ENCODE peak calls at places on chromosomes 12 and 14, in seven cellular contexts. I is endothelial cell of umbilical vein, B is uterus, V is breast epithelium, E is body of pancreas, L is stomach, C is IMR-90. R is an unnamed sample. For H3K36me3, the result is how much of the 10 kb centered on the place peaks cover.

GRCh38 chr12:132066345-132066685 is 77.8 kb downstream of the DDX51 start:
- DNase-seq in I (no peak), B (no peak), V (no peak), E (no peak), L (no peak), C (no peak), R (peak)

GRCh38 chr12:44668443-44668842 is 207.7 kb downstream of the NELL2 start:
- DNase-seq in I (no peak), B (no peak), V (no peak), E (no peak), L (no peak), C (no peak), R (peak)

GRCh38 chr12:106369624-106370346 is 12.2 kb downstream of the POLR3B start:
- DNase-seq in I (peak), B (no peak), V (no peak), E (no peak), L (no peak), C (peak), R (no peak)

GRCh38 chr12:119809023-119809422 is 68.1 kb downstream of the CIT start:
- DNase-seq in I (peak), B (no peak), V (no peak), E (no peak), L (no peak), C (no peak), R (no peak)

GRCh38 chr12:23585782-23586163 is 363.7 kb downstream of the SOX5 start:
- DNase-seq in I (no peak), B (no peak), V (no peak), E (no peak), L (no peak), C (no peak), R (no peak)

GRCh38 chr14:105375635-105376057 is 22.7 kb upstream of the TEX22 start:
- DNase-seq in I (peak), B (no peak), V (no peak), E (no peak), L (no peak), C (peak), R (no peak)

GRCh38 chr12:20434993-20435392 is 66.7 kb downstream of the PDE3A start:
- DNase-seq in I (peak), B (no peak), V (no peak), E (no peak), L (no peak), C (peak), R (no peak)

GRCh38 chr14:94170151-94170550 is 4.0 kb upstream of the PPP4R4 start:
- DNase-seq in I (no peak), B (no peak), V (no peak), E (no peak), L (no peak), C (no peak), R (no peak)

GRCh38 chr14:43198465-43198864 is 1308.6 kb downstream of the FSCB start:
- DNase-seq in I (no peak), B (no peak), V (no peak), E (no peak), L (no peak), C (no peak), R (no peak)

GRCh38 chr14:64704743-64705405 is 650 bp downstream of the PLEKHG3 start:
- DNase-seq in I (no peak), B (peak), V (peak), E (peak), L (peak), C (peak), R (peak)

GRCh38 chr14:99248761-99249171 is 23.2 kb downstream of the BCL11B start:
- DNase-seq in I (no peak), B (no peak), V (no peak), E (no peak), L (no peak), C (no peak), R (no peak)

GRCh38 chr14:41668346-41668745 is 61.7 kb downstream of the LRFN5 start:
- DNase-seq in I (no peak), B (no peak), V (no peak), E (no peak), L (no peak), C (no peak), R (no peak)

GRCh38 chr14:37668646-37669045 is 73.2 kb downstream of the TTC6 start:
- DNase-seq in I (no peak), B (no peak), V (no peak), E (no peak), L (no peak), C (peak), R (no peak)

GRCh38 chr12:1934068-1934467 is 15.6 kb upstream of the CACNA2D4 start:
- DNase-seq in I (no peak), B (no peak), V (no peak), E (no peak), L (no peak), C (no peak), R (no peak)

GRCh38 chr14:23512156-23512555 is 39.4 kb downstream of the ZFHX2 start:
- DNase-seq in I (no peak), B (no peak), V (no peak), E (no peak), L (no peak), C (no peak), R (no peak)

GRCh38 chr14:104431351-104431928 is 148.1 kb upstream of the C14orf180 start:
- DNase-seq in I (no peak), B (no peak), V (no peak), E (no peak), L (no peak), C (no peak), R (no peak)

GRCh38 chr12:109130755-109131521 is 14.6 kb downstream of the ACACB start:
- DNase-seq in I (no peak), B (no peak), V (no peak), E (peak), L (peak), C (no peak), R (no peak)

GRCh38 chr12:5948696-5949095 is 3.6 kb upstream of the ANO2 start:
- DNase-seq in I (no peak), B (no peak), V (no peak), E (no peak), L (no peak), C (no peak), R (no peak)

GRCh38 chr12:57461326-57461903 is 1.8 kb downstream of the GLI1 start:
- DNase-seq in I (peak), B (peak), V (no peak), E (peak), L (peak), C (peak), R (peak)

GRCh38 chr14:26598081-26598671 is 343 bp upstream of the NOVA1 start:
- DNase-seq in I (peak), B (peak), V (peak), E (peak), L (peak), C (peak), R (peak)

GRCh38 chr14:100292776-100293461 is 13.3 kb downstream of the SLC25A29 start:
- DNase-seq in I (no peak), B (peak), V (peak), E (no peak), L (no peak), C (no peak), R (no peak)

GRCh38 chr14:103008768-103009342 is 48.5 kb downstream of the CDC42BPB start:
- DNase-seq in I (peak), B (no peak), V (peak), E (no peak), L (peak), C (peak), R (no peak)

GRCh38 chr14:71554323-71554722 is 377.9 kb upstream of the RGS6 start:
- DNase-seq in I (no peak), B (no peak), V (no peak), E (no peak), L (no peak), C (no peak), R (no peak)
- H3K36me3 ChIP-seq in I (under half), B (under half), V (under half), E (under half), L (under half), C (under half), R (under half)

GRCh38 chr12:10392394-10392930 is 2.6 kb upstream of the KLRK1 start:
- DNase-seq in I (no peak), B (no peak), V (no peak), E (peak), L (peak), C (peak), R (peak)
- TF ChIP-seq POLR2A in I (no peak), B (no peak), V (no peak), E (no peak), L (no peak), C (no peak), R (no peak)

DNA sequence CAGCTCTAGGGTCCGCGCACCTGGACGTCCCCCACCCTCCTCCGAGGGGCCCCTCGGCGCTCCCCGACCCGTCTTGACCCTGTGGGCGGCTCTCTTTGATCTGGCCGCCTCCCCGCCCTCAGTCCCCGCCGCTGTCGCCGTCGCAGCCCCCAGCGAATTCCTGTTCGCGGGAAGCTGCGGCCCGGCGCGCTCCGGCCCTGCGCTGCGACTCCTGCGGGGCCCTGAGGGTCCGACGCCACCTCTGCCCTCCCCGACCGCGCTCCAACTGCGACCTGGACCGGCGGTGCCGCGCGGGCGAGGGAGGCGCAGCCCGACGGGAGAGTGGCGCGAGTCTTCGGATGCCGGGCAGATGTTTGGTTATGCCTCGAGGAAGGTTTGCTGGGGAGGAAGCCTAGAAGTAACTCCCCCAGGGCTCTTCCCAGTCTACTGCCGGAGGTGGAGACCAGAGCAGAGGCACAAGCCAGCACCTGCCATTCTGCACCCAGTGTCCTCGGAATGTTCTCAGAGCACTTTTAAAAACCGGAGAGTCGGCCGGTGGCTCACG is 440 bp upstream of the ISM2 start:
- DNase-seq in I (no peak), B (no peak), V (no peak), E (no peak), L (peak), C (no peak), R (no peak)
- H3K4me3 ChIP-seq in I (peak), B (peak), V (peak), E (peak), L (peak), C (peak), R (peak)

GRCh38 chr14:31170411-31170810 is 37.2 kb downstream of the HECTD1 start:
- DNase-seq in I (no peak), B (no peak), V (no peak), E (no peak), L (no peak), C (peak), R (no peak)
- H3K36me3 ChIP-seq in I (under half), B (under half), V (under half), E (under half), L (half or more), C (under half), R (under half)

DNA sequence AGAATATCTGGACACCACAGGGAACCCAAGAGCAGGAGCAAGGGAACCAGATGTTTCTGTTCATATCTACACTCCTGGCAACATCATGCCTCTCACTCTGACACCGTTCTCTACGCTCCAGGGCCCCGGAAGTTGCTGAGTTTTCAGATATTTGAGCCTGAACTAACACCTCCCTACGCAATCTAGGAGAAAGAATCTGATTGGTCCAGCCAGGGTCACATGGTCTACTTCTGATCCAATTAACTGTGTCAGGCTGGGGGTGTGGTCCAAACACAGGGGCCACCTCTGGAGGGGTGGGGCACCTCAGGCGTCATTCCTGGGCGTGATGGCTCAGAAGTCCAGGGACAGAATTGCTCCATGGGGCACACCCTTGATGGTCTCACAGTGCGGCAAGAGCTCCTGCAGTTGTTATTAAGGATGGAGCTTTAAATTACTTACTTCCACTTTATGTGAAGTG is 165.5 kb downstream of the PTPN11 start:
- DNase-seq in I (no peak), B (no peak), V (no peak), E (no peak), L (no peak), C (no peak), R (no peak)
- TF ChIP-seq POLR2A in I (no peak), B (no peak), V (no peak), E (no peak), L (no peak), C (no peak), R (no peak)

GRCh38 chr12:112130461-112130998 is 5.2 kb downstream of the TRAFD1 start:
- DNase-seq in I (peak), B (no peak), V (no peak), E (no peak), L (no peak), C (peak), R (no peak)

GRCh38 chr12:112124918-112125249 is 476 bp upstream of the TRAFD1 start:
- DNase-seq in I (no peak), B (no peak), V (no peak), E (no peak), L (no peak), C (no peak), R (no peak)

GRCh38 chr12:112126000-112126431 is 656 bp downstream of the TRAFD1 start:
- DNase-seq in I (peak), B (no peak), V (no peak), E (no peak), L (no peak), C (no peak), R (no peak)

GRCh38 chr12:112125250-112125999 is at the start of gene TRAFD1:
- DNase-seq in I (peak), B (peak), V (peak), E (peak), L (peak), C (peak), R (peak)

GRCh38 chr12:112126916-112127315 is 1.6 kb downstream of the TRAFD1 start:
- DNase-seq in I (no peak), B (no peak), V (no peak), E (no peak), L (no peak), C (peak), R (no peak)
- H3K4me3 ChIP-seq in I (no peak), B (no peak), V (no peak), E (no peak), L (peak), C (peak), R (peak)

GRCh38 chr12:122865268-122866231 is 30.3 kb downstream of the HIP1R start:
- DNase-seq in I (peak), B (no peak), V (peak), E (peak), L (peak), C (no peak), R (no peak)

GRCh38 chr12:122867701-122868461 is 28.0 kb downstream of the VPS37B start:
- DNase-seq in I (peak), B (no peak), V (peak), E (peak), L (peak), C (no peak), R (peak)

GRCh38 chr12:122866950-122867607 is 28.8 kb downstream of the VPS37B start:
- DNase-seq in I (no peak), B (no peak), V (peak), E (no peak), L (peak), C (no peak), R (no peak)

GRCh38 chr12:122864894-122865253 is 29.6 kb downstream of the HIP1R start:
- DNase-seq in I (no peak), B (no peak), V (peak), E (no peak), L (no peak), C (no peak), R (peak)

GRCh38 chr12:122866379-122866778 is 29.5 kb downstream of the VPS37B start:
- DNase-seq in I (no peak), B (no peak), V (peak), E (peak), L (peak), C (no peak), R (no peak)
- H3K36me3 ChIP-seq in I (under half), B (under half), V (under half), E (under half), L (half or more), C (half or more), R (under half)

DNA sequence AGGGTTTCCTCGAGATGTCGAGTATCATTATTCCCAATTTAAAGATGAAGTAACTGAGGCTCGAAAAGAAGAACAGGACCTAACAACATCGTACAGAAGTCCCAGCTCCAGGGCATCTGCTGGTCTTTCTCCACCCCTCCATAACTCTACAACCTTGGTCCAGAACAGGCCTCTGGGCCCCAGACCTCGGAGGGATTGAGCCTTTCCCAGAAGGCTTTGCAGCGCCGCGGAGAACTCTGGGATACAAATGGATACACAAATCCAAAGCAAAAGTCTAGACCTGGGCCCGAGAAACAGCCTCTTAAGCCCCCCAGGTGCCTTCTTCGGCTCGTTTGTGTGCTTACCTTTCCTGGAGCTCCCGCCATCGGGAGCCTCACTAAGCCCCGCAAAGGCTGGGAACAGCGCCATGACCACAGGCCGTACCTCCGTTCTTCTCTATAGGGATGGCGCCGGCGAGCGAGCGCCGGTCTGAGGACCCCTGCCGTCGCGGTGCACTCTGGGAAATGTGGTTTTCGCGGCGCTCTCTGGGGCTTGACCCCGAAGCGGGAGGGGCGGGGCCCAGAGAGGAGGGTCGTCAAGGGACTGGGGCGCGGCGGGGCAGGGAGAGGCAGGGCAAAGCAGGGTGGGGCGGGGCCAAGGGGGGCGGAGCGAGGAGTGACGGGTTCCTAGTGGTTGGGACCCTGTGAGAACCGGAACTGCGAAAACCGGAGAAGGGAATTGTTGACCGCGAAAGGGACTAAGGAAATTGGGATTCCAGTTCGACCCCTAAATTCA is at the start of gene NRDE2:
- DNase-seq in I (peak), B (peak), V (peak), E (peak), L (peak), C (peak), R (peak)
- TF ChIP-seq POLR2A in I (peak), B (peak), V (no peak), E (peak), L (no peak), C (peak), R (peak)

DNA sequence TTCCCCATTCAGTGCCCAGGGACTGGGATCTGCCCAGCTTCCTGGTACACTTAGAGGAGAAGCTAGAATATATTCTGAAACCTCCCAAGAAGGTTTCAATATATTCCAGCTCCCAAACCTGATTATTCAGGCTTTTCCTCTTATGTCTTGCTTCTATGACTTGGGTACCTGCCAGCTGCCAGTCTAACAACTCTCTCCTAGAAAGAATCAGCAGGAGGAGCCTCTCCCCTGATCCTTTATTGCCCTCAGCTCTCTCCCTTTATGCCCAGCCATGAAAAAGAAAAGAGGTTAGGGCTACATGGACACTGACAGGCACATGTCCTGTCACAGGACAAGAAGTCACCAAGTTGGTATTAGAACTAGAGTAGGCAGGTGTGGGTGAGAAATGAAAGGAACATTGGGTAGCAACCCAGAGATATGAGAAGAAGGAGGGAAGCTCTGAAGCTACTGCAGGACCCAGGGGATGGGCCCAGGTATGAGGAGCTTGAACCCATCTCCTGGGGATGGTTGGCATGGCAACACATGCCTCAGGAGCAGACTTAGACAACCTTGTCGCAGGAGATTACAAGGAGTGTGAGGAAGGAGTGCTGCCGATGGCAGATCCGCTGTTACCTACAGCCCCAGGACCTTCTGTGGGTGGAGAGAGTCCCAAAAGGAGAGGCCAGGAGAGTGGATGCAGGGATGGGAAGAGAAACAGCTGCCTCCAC is 2.0 kb upstream of the CACNB3 start:
- DNase-seq in I (no peak), B (no peak), V (no peak), E (peak), L (peak), C (no peak), R (no peak)
- H3K4me3 ChIP-seq in I (peak), B (peak), V (peak), E (no peak), L (peak), C (peak), R (no peak)

GRCh38 chr12:62407587-62407986 is 59.0 kb upstream of the MON2 start:
- DNase-seq in I (no peak), B (no peak), V (no peak), E (no peak), L (no peak), C (no peak), R (no peak)
- H3K36me3 ChIP-seq in I (under half), B (under half), V (under half), E (under half), L (under half), C (under half), R (under half)